ENCODE peak calls at places on chromosomes 12 and 14, in nine cellular contexts. One of them, this sample, is unnamed.

GRCh38 chr12:93918262-93918661 is 230.1 kb upstream of the PLXNC1 start:
- DNase-seq in NCI-H1417: no peak
- DNase-seq in C1 segment of cervical spinal cord: no peak
- DNase-seq in HFFc6: peak
- DNase-seq in activated CD4-positive, CD25-positive, alpha-beta regulatory T cell: no peak
- DNase-seq in neural crest cell: no peak
- DNase-seq in stimulated activated CD4-positive, alpha-beta T cell treated with anti-CD3 and anti-CD28 coated beads, Interleukin-12 subunit alpha, Interleukin-12 subunit beta, amount 100 ng/mL, for 24 hours: no peak
- DNase-seq in progenitor cell of endocrine pancreas: no peak
- DNase-seq in NCI-H2081: no peak
- DNase-seq in this sample: no peak

GRCh38 chr14:102525213-102526143 is 15.9 kb upstream of the ANKRD9 start:
- DNase-seq in NCI-H1417: peak
- DNase-seq in C1 segment of cervical spinal cord: no peak
- DNase-seq in HFFc6: peak
- DNase-seq in activated CD4-positive, CD25-positive, alpha-beta regulatory T cell: no peak
- DNase-seq in neural crest cell: no peak
- DNase-seq in stimulated activated CD4-positive, alpha-beta T cell treated with anti-CD3 and anti-CD28 coated beads, Interleukin-12 subunit alpha, Interleukin-12 subunit beta, amount 100 ng/mL, for 24 hours: no peak
- DNase-seq in progenitor cell of endocrine pancreas: no peak
- DNase-seq in NCI-H2081: peak
- DNase-seq in this sample: no peak

GRCh38 chr14:23877111-23877510 is 76.5 kb upstream of the DHRS4 start:
- DNase-seq in NCI-H1417: no peak
- DNase-seq in C1 segment of cervical spinal cord: no peak
- DNase-seq in HFFc6: no peak
- DNase-seq in activated CD4-positive, CD25-positive, alpha-beta regulatory T cell: no peak
- DNase-seq in neural crest cell: no peak
- DNase-seq in stimulated activated CD4-positive, alpha-beta T cell treated with anti-CD3 and anti-CD28 coated beads, Interleukin-12 subunit alpha, Interleukin-12 subunit beta, amount 100 ng/mL, for 24 hours: no peak
- DNase-seq in progenitor cell of endocrine pancreas: no peak
- DNase-seq in NCI-H2081: no peak
- DNase-seq in this sample: no peak

GRCh38 chr14:39175445-39176262 is 600 bp downstream of the PNN start:
- DNase-seq in NCI-H1417: peak
- DNase-seq in C1 segment of cervical spinal cord: peak
- DNase-seq in HFFc6: no peak
- DNase-seq in activated CD4-positive, CD25-positive, alpha-beta regulatory T cell: no peak
- DNase-seq in neural crest cell: peak
- DNase-seq in stimulated activated CD4-positive, alpha-beta T cell treated with anti-CD3 and anti-CD28 coated beads, Interleukin-12 subunit alpha, Interleukin-12 subunit beta, amount 100 ng/mL, for 24 hours: peak
- DNase-seq in progenitor cell of endocrine pancreas: peak
- DNase-seq in NCI-H2081: peak
- DNase-seq in this sample: peak

GRCh38 chr12:81585787-81586186 is 173.4 kb downstream of the PPFIA2 start:
- DNase-seq in NCI-H1417: no peak
- DNase-seq in C1 segment of cervical spinal cord: no peak
- DNase-seq in HFFc6: no peak
- DNase-seq in activated CD4-positive, CD25-positive, alpha-beta regulatory T cell: no peak
- DNase-seq in neural crest cell: no peak
- DNase-seq in stimulated activated CD4-positive, alpha-beta T cell treated with anti-CD3 and anti-CD28 coated beads, Interleukin-12 subunit alpha, Interleukin-12 subunit beta, amount 100 ng/mL, for 24 hours: no peak
- DNase-seq in progenitor cell of endocrine pancreas: no peak
- DNase-seq in NCI-H2081: no peak
- DNase-seq in this sample: no peak

GRCh38 chr12:40775681-40776080 is 83.4 kb downstream of the CNTN1 start:
- DNase-seq in NCI-H1417: no peak
- DNase-seq in C1 segment of cervical spinal cord: no peak
- DNase-seq in HFFc6: no peak
- DNase-seq in activated CD4-positive, CD25-positive, alpha-beta regulatory T cell: no peak
- DNase-seq in neural crest cell: no peak
- DNase-seq in stimulated activated CD4-positive, alpha-beta T cell treated with anti-CD3 and anti-CD28 coated beads, Interleukin-12 subunit alpha, Interleukin-12 subunit beta, amount 100 ng/mL, for 24 hours: no peak
- DNase-seq in progenitor cell of endocrine pancreas: no peak
- DNase-seq in NCI-H2081: no peak
- DNase-seq in this sample: no peak

GRCh38 chr12:120972870-120973543 is 5.3 kb upstream of the HNF1A start:
- DNase-seq in NCI-H1417: peak
- DNase-seq in C1 segment of cervical spinal cord: no peak
- DNase-seq in HFFc6: peak
- DNase-seq in activated CD4-positive, CD25-positive, alpha-beta regulatory T cell: no peak
- DNase-seq in neural crest cell: peak
- DNase-seq in stimulated activated CD4-positive, alpha-beta T cell treated with anti-CD3 and anti-CD28 coated beads, Interleukin-12 subunit alpha, Interleukin-12 subunit beta, amount 100 ng/mL, for 24 hours: no peak
- DNase-seq in progenitor cell of endocrine pancreas: no peak
- DNase-seq in NCI-H2081: peak
- DNase-seq in this sample: no peak

GRCh38 chr12:93315385-93315906 is 62.3 kb upstream of the NUDT4 start:
- DNase-seq in NCI-H1417: no peak
- DNase-seq in C1 segment of cervical spinal cord: no peak
- DNase-seq in HFFc6: no peak
- DNase-seq in activated CD4-positive, CD25-positive, alpha-beta regulatory T cell: no peak
- DNase-seq in neural crest cell: no peak
- DNase-seq in stimulated activated CD4-positive, alpha-beta T cell treated with anti-CD3 and anti-CD28 coated beads, Interleukin-12 subunit alpha, Interleukin-12 subunit beta, amount 100 ng/mL, for 24 hours: no peak
- DNase-seq in progenitor cell of endocrine pancreas: no peak
- DNase-seq in NCI-H2081: no peak
- DNase-seq in this sample: no peak

GRCh38 chr14:95727084-95727700 is 13.3 kb upstream of the TCL1A start:
- DNase-seq in NCI-H1417: peak
- DNase-seq in C1 segment of cervical spinal cord: no peak
- DNase-seq in HFFc6: no peak
- DNase-seq in activated CD4-positive, CD25-positive, alpha-beta regulatory T cell: no peak
- DNase-seq in neural crest cell: no peak
- DNase-seq in stimulated activated CD4-positive, alpha-beta T cell treated with anti-CD3 and anti-CD28 coated beads, Interleukin-12 subunit alpha, Interleukin-12 subunit beta, amount 100 ng/mL, for 24 hours: no peak
- DNase-seq in progenitor cell of endocrine pancreas: no peak
- DNase-seq in NCI-H2081: peak
- DNase-seq in this sample: no peak

GRCh38 chr12:5718680-5719079 is 226.4 kb downstream of the ANO2 start:
- DNase-seq in NCI-H1417: no peak
- DNase-seq in C1 segment of cervical spinal cord: no peak
- DNase-seq in HFFc6: no peak
- DNase-seq in activated CD4-positive, CD25-positive, alpha-beta regulatory T cell: no peak
- DNase-seq in neural crest cell: no peak
- DNase-seq in stimulated activated CD4-positive, alpha-beta T cell treated with anti-CD3 and anti-CD28 coated beads, Interleukin-12 subunit alpha, Interleukin-12 subunit beta, amount 100 ng/mL, for 24 hours: no peak
- DNase-seq in progenitor cell of endocrine pancreas: no peak
- DNase-seq in NCI-H2081: no peak
- DNase-seq in this sample: no peak

GRCh38 chr12:99983721-99984258 is 946 bp downstream of the ANKS1B start:
- DNase-seq in NCI-H1417: no peak
- DNase-seq in C1 segment of cervical spinal cord: peak
- DNase-seq in HFFc6: no peak
- DNase-seq in activated CD4-positive, CD25-positive, alpha-beta regulatory T cell: no peak
- DNase-seq in neural crest cell: no peak
- DNase-seq in stimulated activated CD4-positive, alpha-beta T cell treated with anti-CD3 and anti-CD28 coated beads, Interleukin-12 subunit alpha, Interleukin-12 subunit beta, amount 100 ng/mL, for 24 hours: no peak
- DNase-seq in progenitor cell of endocrine pancreas: no peak
- DNase-seq in NCI-H2081: peak
- DNase-seq in this sample: no peak

GRCh38 chr12:88235183-88235833 is 93.2 kb downstream of the TMTC3 start:
- DNase-seq in NCI-H1417: no peak
- DNase-seq in C1 segment of cervical spinal cord: no peak
- DNase-seq in HFFc6: no peak
- DNase-seq in activated CD4-positive, CD25-positive, alpha-beta regulatory T cell: no peak
- DNase-seq in neural crest cell: no peak
- DNase-seq in stimulated activated CD4-positive, alpha-beta T cell treated with anti-CD3 and anti-CD28 coated beads, Interleukin-12 subunit alpha, Interleukin-12 subunit beta, amount 100 ng/mL, for 24 hours: peak
- DNase-seq in progenitor cell of endocrine pancreas: no peak
- DNase-seq in NCI-H2081: no peak
- DNase-seq in this sample: no peak

GRCh38 chr12:65100140-65100539 is 21.0 kb downstream of the WIF1 start:
- DNase-seq in NCI-H1417: no peak
- DNase-seq in C1 segment of cervical spinal cord: no peak
- DNase-seq in HFFc6: no peak
- DNase-seq in activated CD4-positive, CD25-positive, alpha-beta regulatory T cell: no peak
- DNase-seq in neural crest cell: no peak
- DNase-seq in stimulated activated CD4-positive, alpha-beta T cell treated with anti-CD3 and anti-CD28 coated beads, Interleukin-12 subunit alpha, Interleukin-12 subunit beta, amount 100 ng/mL, for 24 hours: no peak
- DNase-seq in progenitor cell of endocrine pancreas: no peak
- DNase-seq in NCI-H2081: no peak
- DNase-seq in this sample: no peak

GRCh38 chr12:110108309-110109036 is 15.7 kb upstream of the IFT81 start:
- DNase-seq in NCI-H1417: no peak
- DNase-seq in C1 segment of cervical spinal cord: no peak
- DNase-seq in HFFc6: no peak
- DNase-seq in activated CD4-positive, CD25-positive, alpha-beta regulatory T cell: no peak
- DNase-seq in neural crest cell: no peak
- DNase-seq in stimulated activated CD4-positive, alpha-beta T cell treated with anti-CD3 and anti-CD28 coated beads, Interleukin-12 subunit alpha, Interleukin-12 subunit beta, amount 100 ng/mL, for 24 hours: no peak
- DNase-seq in progenitor cell of endocrine pancreas: no peak
- DNase-seq in NCI-H2081: no peak
- DNase-seq in this sample: no peak

GRCh38 chr14:80215756-80216581 is 4.7 kb upstream of the DIO2 start:
- DNase-seq in NCI-H1417: peak
- DNase-seq in C1 segment of cervical spinal cord: no peak
- DNase-seq in HFFc6: no peak
- DNase-seq in activated CD4-positive, CD25-positive, alpha-beta regulatory T cell: no peak
- DNase-seq in neural crest cell: no peak
- DNase-seq in stimulated activated CD4-positive, alpha-beta T cell treated with anti-CD3 and anti-CD28 coated beads, Interleukin-12 subunit alpha, Interleukin-12 subunit beta, amount 100 ng/mL, for 24 hours: no peak
- DNase-seq in progenitor cell of endocrine pancreas: no peak
- DNase-seq in NCI-H2081: peak
- DNase-seq in this sample: no peak